ENCODE peak calls at places on chromosomes 13 and 19, in nine cellular contexts. M is testis, Z is thyroid gland, R is heart left ventricle, E is IMR-90, O is tibial nerve, H is suprapubic skin, C is A549, A is Peyer's patch. S is an unnamed sample.

GRCh38 chr13:47680752-47681151 is 320.3 kb downstream of the SUCLA2 start:
- DNase-seq in M (no peak), Z (no peak), R (no peak), E (peak), O (no peak), H (no peak), C (no peak), A (no peak), S (no peak)

GRCh38 chr13:66329988-66330429 is 900.1 kb downstream of the PCDH9 start:
- DNase-seq in M (no peak), Z (no peak), R (no peak), E (peak), O (no peak), H (no peak), C (no peak), A (no peak), S (no peak)

GRCh38 chr19:38675611-38676010 is 28.2 kb downstream of the ACTN4 start:
- DNase-seq in M (no peak), Z (no peak), R (no peak), E (no peak), O (no peak), H (no peak), C (no peak), A (peak), S (no peak)

GRCh38 chr13:94987081-94987480 is 274.7 kb upstream of the SOX21 start:
- DNase-seq in M (no peak), Z (no peak), R (no peak), E (no peak), O (no peak), H (no peak), C (no peak), A (no peak), S (no peak)

GRCh38 chr13:51728972-51729371 is 75.0 kb downstream of the DHRS12 start:
- DNase-seq in M (no peak), Z (no peak), R (no peak), E (peak), O (no peak), H (no peak), C (no peak), A (no peak), S (no peak)

GRCh38 chr19:35261356-35262100 is 7.2 kb upstream of the USF2 start:
- DNase-seq in M (no peak), Z (no peak), R (no peak), E (no peak), O (peak), H (no peak), C (no peak), A (peak), S (peak)

GRCh38 chr13:107025991-107026390 is 458.1 kb upstream of the ARGLU1 start:
- DNase-seq in M (no peak), Z (peak), R (peak), E (peak), O (no peak), H (no peak), C (no peak), A (no peak), S (no peak)

GRCh38 chr13:76223999-76224398 is 587.9 kb downstream of the LMO7 start:
- DNase-seq in M (no peak), Z (no peak), R (no peak), E (no peak), O (no peak), H (no peak), C (no peak), A (no peak), S (no peak)

GRCh38 chr13:76293346-76293745 is 592.9 kb downstream of the KCTD12 start:
- DNase-seq in M (no peak), Z (no peak), R (no peak), E (peak), O (no peak), H (no peak), C (no peak), A (no peak), S (no peak)

GRCh38 chr19:51327066-51327985 is 14.6 kb downstream of the VSIG10L start:
- DNase-seq in M (peak), Z (no peak), R (peak), E (peak), O (no peak), H (peak), C (peak), A (peak), S (peak)

GRCh38 chr13:91398413-91399188 is at the start of gene GPC5:
- DNase-seq in M (peak), Z (peak), R (peak), E (peak), O (peak), H (peak), C (peak), A (peak), S (peak)
- TF ChIP-seq POLR2A in M (no peak), Z (peak), R (peak), E (no peak), O (no peak), H (no peak), C (no peak), A (no peak), S (no peak)

GRCh38 chr13:36551445-36551844 is 119.2 kb downstream of the CCNA1 start:
- DNase-seq in M (no peak), Z (no peak), R (no peak), E (no peak), O (no peak), H (no peak), C (no peak), A (no peak), S (no peak)

GRCh38 chr13:36552334-36552733 is 120.0 kb downstream of the CCNA1 start:
- DNase-seq in M (no peak), Z (no peak), R (no peak), E (no peak), O (no peak), H (no peak), C (no peak), A (no peak), S (no peak)

GRCh38 chr13:36549126-36549702 is 116.9 kb downstream of the CCNA1 start:
- DNase-seq in M (no peak), Z (no peak), R (no peak), E (no peak), O (no peak), H (no peak), C (no peak), A (no peak), S (no peak)

GRCh38 chr13:36549771-36550170 is 117.5 kb downstream of the CCNA1 start:
- DNase-seq in M (no peak), Z (no peak), R (peak), E (no peak), O (no peak), H (no peak), C (no peak), A (no peak), S (no peak)

DNA sequence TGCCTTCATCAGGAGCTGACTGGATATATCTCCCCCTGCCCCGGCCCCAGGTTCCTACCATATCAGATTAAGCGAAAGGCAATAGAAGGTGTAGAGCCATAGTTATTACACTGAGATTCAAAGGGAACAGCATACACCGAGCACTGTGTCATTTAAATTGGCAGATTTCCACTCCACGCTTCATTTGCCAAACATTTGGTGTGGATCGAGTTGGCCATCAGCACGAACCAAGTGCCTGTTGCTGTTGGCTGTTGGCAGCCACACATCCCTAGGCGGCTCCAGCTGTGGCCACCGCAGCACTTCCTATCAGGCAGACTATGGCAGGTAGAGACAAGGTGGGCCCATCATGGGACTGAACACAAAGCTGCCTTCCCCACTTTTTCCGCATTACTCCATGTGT is 115.8 kb downstream of the CCNA1 start:
- DNase-seq in M (no peak), Z (peak), R (peak), E (no peak), O (no peak), H (no peak), C (no peak), A (no peak), S (no peak)
- H3K4me3 ChIP-seq in M (no peak), Z (no peak), R (no peak), E (no peak), O (no peak), H (no peak), C (no peak), A (no peak), S (no peak)

GRCh38 chr19:41734156-41734555 is 21.2 kb upstream of the CEACAM6 start:
- DNase-seq in M (no peak), Z (no peak), R (no peak), E (no peak), O (no peak), H (no peak), C (no peak), A (no peak), S (no peak)
- TF ChIP-seq POLR2A in M (no peak), Z (no peak), R (no peak), E (no peak), O (no peak), H (no peak), C (no peak), A (no peak), S (no peak)

DNA sequence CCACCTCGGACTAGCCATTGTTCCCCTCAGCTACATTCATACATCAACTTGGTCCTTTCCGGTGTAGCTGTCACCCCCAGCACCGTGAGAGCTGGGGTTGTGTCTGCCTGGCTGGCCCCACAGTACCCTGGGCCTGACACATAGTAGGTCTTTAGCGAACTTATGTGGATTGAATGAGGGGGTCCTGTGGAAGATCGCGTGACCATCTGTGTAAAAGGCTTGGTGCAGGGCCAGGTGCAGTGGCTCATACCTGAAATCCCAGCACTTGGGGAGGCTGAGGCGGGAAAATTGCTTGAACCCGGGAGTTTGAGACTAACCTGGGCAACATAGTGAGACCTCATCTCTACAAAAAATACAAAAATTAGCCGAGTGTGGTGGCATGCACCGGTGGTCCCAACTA is 2.0 kb downstream of the SMARCA4 start:
- DNase-seq in M (no peak), Z (no peak), R (no peak), E (no peak), O (no peak), H (no peak), C (no peak), A (no peak), S (no peak)
- H3K4me3 ChIP-seq in M (no peak), Z (no peak), R (peak), E (peak), O (no peak), H (peak), C (no peak), A (no peak), S (no peak)

DNA sequence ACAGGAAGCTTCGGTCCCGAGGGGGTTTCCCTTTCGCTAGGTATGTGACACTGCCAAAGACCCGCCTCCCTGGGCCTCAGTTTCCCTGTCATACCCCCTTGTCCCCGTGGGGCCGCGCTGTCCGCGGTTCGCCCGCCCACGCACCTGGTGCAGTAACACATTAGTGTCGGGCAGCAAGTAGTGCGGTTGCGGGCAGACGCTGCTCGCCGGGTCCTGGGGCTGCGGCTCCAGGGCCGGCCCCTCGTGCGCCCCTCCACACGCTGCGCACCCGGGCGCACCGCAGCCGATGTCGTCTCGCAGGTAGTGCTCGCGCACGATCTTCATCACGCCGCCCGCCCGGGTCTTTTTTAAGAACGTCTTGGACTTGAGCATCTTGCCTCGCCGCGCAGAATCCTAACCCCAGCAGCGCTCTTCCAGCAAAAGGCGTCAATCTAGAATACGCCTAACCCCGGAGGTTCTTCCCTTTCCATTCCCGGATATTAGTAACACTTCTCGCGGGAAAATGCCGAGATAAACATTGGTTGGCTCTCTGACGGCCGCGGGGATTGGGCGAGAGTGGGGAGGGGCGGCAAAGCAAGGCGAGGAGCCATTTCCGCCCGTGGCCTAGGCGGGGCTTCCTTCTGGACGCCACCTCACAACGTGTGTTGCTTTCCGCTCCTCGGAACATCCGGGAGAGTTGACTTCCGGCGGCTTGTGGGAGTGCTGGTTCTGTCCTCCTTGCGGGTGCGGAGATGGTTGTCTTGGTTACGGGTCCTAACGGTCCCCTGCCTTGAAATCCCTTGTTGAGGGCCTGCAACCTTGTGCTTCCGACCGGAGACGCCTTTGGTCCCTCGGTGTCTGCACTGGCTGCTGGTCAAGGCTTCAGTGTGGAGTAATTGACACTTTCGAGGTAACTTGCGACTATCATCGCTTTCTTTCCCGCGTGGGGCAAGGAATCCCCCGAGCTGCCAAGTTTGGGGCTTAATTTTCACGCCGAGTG is at the start of the genes DIS3 and PIBF1:
- DNase-seq in M (peak), Z (peak), R (peak), E (peak), O (peak), H (peak), C (peak), A (peak), S (peak)
- TF ChIP-seq POLR2A in M (no peak), Z (peak), R (peak), E (peak), O (peak), H (peak), C (peak), A (peak), S (no peak)